ENCODE peak calls at places on chromosomes 16 and 17, in eight cellular contexts. V is glutamatergic neuron, G is GM20000, Z is cardiac muscle cell, X is tibial artery, D is body of pancreas, R is BE2C, J is AG10803. N is an unnamed sample.
A peak's percentile ranks its signal among the peaks of the same experiment; 100 is the strongest.

GRCh38 chr16:75727221-75727620 is 931 bp upstream of the CPHXL start:
- DNase-seq in G (no peak), R (no peak), X (no peak), J (no peak), Z (no peak), V (no peak), D (peak; percentile 8), N (no peak)

GRCh38 chr17:47278561-47278960 is 24.9 kb downstream of the ITGB3 start:
- DNase-seq in R (no peak), G (no peak), X (no peak), J (no peak), Z (no peak), D (no peak), V (no peak), N (no peak)

GRCh38 chr17:49576121-49576905 is 642 bp downstream of the NXPH3 start:
- DNase-seq in V (peak; percentile 76), R (peak; percentile 59), Z (peak; percentile 84), G (peak; percentile 53), D (no peak), J (peak; percentile 40), X (peak; percentile 66), N (peak; percentile 62)

GRCh38 chr16:53285236-53285635 is 149.0 kb upstream of the RBL2 start:
- DNase-seq in D (no peak), V (no peak), J (no peak), Z (no peak), X (no peak), R (no peak), G (no peak), N (no peak)

GRCh38 chr16:28821874-28822519 is 802 bp upstream of the ATXN2L start:
- DNase-seq in G (peak; percentile 2), X (no peak), R (no peak), D (no peak), Z (no peak), V (no peak), J (no peak), N (no peak)

GRCh38 chr17:1643293-1643998 is 2.1 kb downstream of the SCARF1 start:
- DNase-seq in Z (peak; percentile 70), D (peak; percentile 93), J (peak; percentile 8), R (peak; percentile 43), V (peak; percentile 62), X (no peak), G (peak; percentile 87), N (peak; percentile 69)

GRCh38 chr17:38613981-38614779 is 8.4 kb upstream of the SRCIN1 start:
- DNase-seq in V (no peak), Z (no peak), X (no peak), R (no peak), J (no peak), D (peak; percentile 41), G (no peak), N (no peak)

GRCh38 chr17:64270885-64271284 is 7.8 kb upstream of the TEX2 start:
- DNase-seq in Z (no peak), X (no peak), R (no peak), V (no peak), D (no peak), G (peak; percentile 48), J (no peak), N (no peak)

GRCh38 chr17:27049104-27049784 is 244.7 kb upstream of the WSB1 start:
- DNase-seq in J (no peak), D (no peak), G (no peak), Z (no peak), X (no peak), V (no peak), R (no peak), N (no peak)

GRCh38 chr16:1458977-1459341 is 14.6 kb upstream of the CCDC154 start:
- DNase-seq in J (no peak), G (peak; percentile 83), D (no peak), R (no peak), V (no peak), X (no peak), Z (no peak), N (no peak)

GRCh38 chr17:38867179-38867994 is 2.5 kb upstream of the LASP1 start:
- DNase-seq in G (no peak), J (peak; percentile 68), X (peak; percentile 65), Z (peak; percentile 69), V (peak; percentile 71), D (peak; percentile 80), R (peak; percentile 71), N (peak; percentile 75)

GRCh38 chr16:51166116-51166515 is 15.0 kb upstream of the SALL1 start:
- DNase-seq in X (no peak), Z (no peak), J (no peak), V (no peak), R (no peak), D (no peak), G (no peak), N (no peak)

GRCh38 chr16:72637306-72637705 is 410.6 kb downstream of the ZFHX3 start:
- DNase-seq in X (no peak), G (no peak), V (no peak), D (no peak), R (no peak), Z (no peak), J (peak; percentile 79), N (no peak)

GRCh38 chr16:70437017-70437581 is 1.8 kb downstream of the ST3GAL2 start:
- DNase-seq in D (no peak), J (peak; percentile 89), R (peak; percentile 81), Z (peak; percentile 87), V (peak; percentile 69), X (no peak), G (no peak), N (peak; percentile 76)

GRCh38 chr16:81497690-81498089 is 53.1 kb downstream of the CMIP start:
- DNase-seq in X (no peak), V (no peak), Z (no peak), G (peak; percentile 54), J (no peak), D (no peak), R (no peak), N (no peak)

GRCh38 chr16:6682142-6682811 is 650.4 kb upstream of the RBFOX1 start:
- DNase-seq in Z (peak; percentile 74), D (peak; percentile 34), V (peak; percentile 66), X (peak; percentile 23), R (peak; percentile 61), G (peak; percentile 24), J (no peak), N (peak; percentile 72)

GRCh38 chr17:74513987-74514631 is 17.2 kb downstream of the CD300LB start:
- DNase-seq in J (peak; percentile 17), D (no peak), G (no peak), R (peak; percentile 25), V (peak; percentile 54), Z (peak; percentile 40), X (no peak), N (no peak)

GRCh38 chr16:90032664-90033346 is 13.5 kb upstream of the DBNDD1 start:
- DNase-seq in Z (no peak), X (no peak), G (no peak), D (no peak), V (no peak), J (peak; percentile 49), R (no peak), N (no peak)

GRCh38 chr17:82915010-82915696 is 75.3 kb upstream of the ZNF750 start:
- DNase-seq in X (no peak), V (no peak), G (peak; percentile 55), Z (no peak), D (no peak), R (no peak), J (no peak), N (no peak)
- TF ChIP-seq CTCF in X (no peak), V (no peak), G (no peak), Z (peak; percentile 6), D (no peak), R (peak; percentile 21), J (no peak), N (no peak)

GRCh38 chr17:61579961-61580360 is 11.1 kb downstream of the NACA2 start:
- DNase-seq in X (no peak), V (peak; percentile 42), R (peak; percentile 65), Z (no peak), D (no peak), J (peak; percentile 23), G (no peak), N (peak; percentile 7)
- TF ChIP-seq CTCF in X (no peak), V (no peak), R (peak; percentile 63), Z (no peak), D (no peak), J (peak; percentile 14), G (no peak), N (no peak)

GRCh38 chr16:46973457-46974324 is at the start of gene DNAJA2:
- DNase-seq in X (peak; percentile 89), Z (peak; percentile 94), R (peak; percentile 96), D (peak; percentile 92), J (peak; percentile 85), V (peak; percentile 98), G (peak; percentile 97), N (peak; percentile 95)
- TF ChIP-seq CTCF in X (no peak), Z (no peak), R (no peak), D (no peak), J (no peak), V (no peak), G (no peak), N (no peak)

GRCh38 chr17:31878703-31879073 is 19.6 kb upstream of the COPRS start:
- DNase-seq in V (no peak), X (no peak), Z (no peak), R (no peak), D (no peak), J (no peak), G (no peak), N (no peak)

GRCh38 chr17:31877341-31877740 is 18.3 kb upstream of the COPRS start:
- DNase-seq in D (no peak), Z (no peak), J (no peak), R (no peak), V (no peak), X (peak; percentile 33), G (no peak), N (no peak)

GRCh38 chr17:31880311-31880710 is 21.2 kb downstream of the UTP6 start:
- DNase-seq in Z (no peak), V (no peak), J (no peak), X (no peak), R (no peak), G (no peak), D (no peak), N (no peak)

GRCh38 chr17:31875081-31875480 is 16.0 kb upstream of the COPRS start:
- DNase-seq in V (no peak), R (no peak), D (no peak), G (no peak), J (no peak), Z (no peak), X (no peak), N (no peak)

DNA sequence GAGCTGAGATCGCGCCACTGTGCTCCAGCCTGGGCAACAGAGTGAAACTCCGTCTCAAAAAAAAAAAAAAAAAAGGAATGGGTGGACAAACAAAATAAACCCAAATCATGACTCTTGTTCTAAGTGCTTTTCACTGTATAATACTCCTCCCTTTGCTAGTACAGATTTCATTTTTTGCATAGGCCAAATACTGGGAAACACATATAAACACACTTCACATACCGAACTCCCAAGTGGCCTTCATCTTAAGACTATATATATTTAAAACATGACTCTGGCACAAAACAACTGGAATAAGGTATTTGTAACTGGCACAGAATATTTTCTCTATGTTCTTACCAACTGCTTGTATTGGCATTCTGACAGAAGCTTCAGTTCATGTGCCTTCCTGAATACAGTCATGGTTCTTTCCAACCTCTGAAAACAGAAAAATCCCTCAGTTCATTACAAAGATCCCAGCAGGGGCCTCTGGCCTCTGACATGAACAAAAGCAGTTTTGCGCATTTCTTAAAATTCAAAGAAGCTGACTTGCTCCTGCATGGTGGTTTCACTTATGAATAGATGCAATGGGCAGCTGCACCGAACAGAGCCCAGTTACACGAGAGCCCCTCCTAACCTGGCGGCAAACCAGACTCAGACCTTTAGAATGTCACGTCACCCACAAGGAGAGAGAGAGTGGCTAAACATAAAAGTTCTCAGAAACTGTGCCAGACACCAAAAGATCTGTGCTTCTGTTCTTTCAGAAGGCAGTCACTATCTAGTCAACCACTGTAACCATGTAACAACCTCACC is 19.1 kb upstream of the COPRS start:
- DNase-seq in J (no peak), V (no peak), X (peak; percentile 24), R (no peak), Z (no peak), G (no peak), D (no peak), N (no peak)
- TF ChIP-seq CTCF in J (no peak), V (no peak), X (no peak), R (no peak), Z (no peak), G (no peak), D (no peak), N (no peak)

N was measured in nephron progenitor cell.